ENCODE peak calls at places on chromosomes 4 and X, in nine cellular contexts. M is lower leg skin; J is ELR; F is cardiac septum; D is NCI-H1092; S is activated naive CD4-positive, alpha-beta T cell; Z is fibroblast of the aortic adventitia; H is NCI-H345; A is epithelial cell of prostate. V is an unnamed sample.

GRCh38 chr4:92031825-92032224 is 271.9 kb upstream of the GRID2 start:
- DNase-seq in Z (no peak), A (no peak), J (no peak), H (no peak), D (no peak), F (no peak), S (no peak), M (no peak), V (no peak)

GRCh38 chr4:5887361-5888221 is 5.3 kb downstream of the CRMP1 start:
- DNase-seq in A (no peak), S (no peak), M (no peak), D (peak; percentile 14), H (peak; percentile 26), F (no peak), J (no peak), Z (no peak), V (peak; percentile 78)

GRCh38 chr4:99868126-99868596 is 26.1 kb downstream of the LAMTOR3 start:
- DNase-seq in A (no peak), H (no peak), J (peak; percentile 33), M (no peak), D (no peak), F (no peak), Z (peak; percentile 88), S (no peak), V (no peak)

GRCh38 chr4:123744664-123745290 is 348.2 kb downstream of the SPRY1 start:
- DNase-seq in D (no peak), S (no peak), Z (peak; percentile 85), F (no peak), A (no peak), M (no peak), H (peak; percentile 33), J (no peak), V (no peak)

GRCh38 chr4:101417046-101417445 is 69.7 kb upstream of the PPP3CA start:
- DNase-seq in D (no peak), J (no peak), H (no peak), S (no peak), Z (no peak), A (no peak), F (no peak), M (no peak), V (no peak)

GRCh38 chr4:2261110-2261852 is 628 bp downstream of the MXD4 start:
- DNase-seq in H (peak; percentile 4), D (no peak), J (peak; percentile 67), Z (peak; percentile 30), M (no peak), A (no peak), F (peak; percentile 80), S (peak; percentile 58), V (peak; percentile 58)

GRCh38 chrX:68835468-68835867 is 6.6 kb downstream of the EFNB1 start:
- DNase-seq in D (no peak), Z (no peak), F (no peak), S (no peak), H (no peak), A (no peak), J (no peak), M (no peak), V (no peak)

GRCh38 chrX:16785247-16786138 is 773 bp upstream of the TXLNG start:
- DNase-seq in Z (no peak), D (no peak), H (peak; percentile 29), S (peak; percentile 2), F (no peak), J (peak; percentile 14), M (peak; percentile 18), A (no peak), V (no peak)

GRCh38 chr4:158841540-158841939 is 72.7 kb downstream of the FNIP2 start:
- DNase-seq in J (no peak), A (no peak), D (no peak), S (no peak), F (no peak), M (no peak), Z (no peak), H (no peak), V (no peak)

GRCh38 chr4:174394915-174395314 is 111.2 kb downstream of the CEP44 start:
- DNase-seq in J (peak; percentile 76), M (no peak), H (no peak), D (no peak), Z (peak; percentile 68), A (peak; percentile 64), F (no peak), S (no peak), V (no peak)

GRCh38 chrX:115173181-115173580 is 16.0 kb upstream of the RBMXL3 start:
- DNase-seq in F (no peak), H (no peak), A (no peak), M (no peak), S (no peak), Z (no peak), J (no peak), D (no peak), V (no peak)

GRCh38 chrX:71634366-71634765 is 16.1 kb upstream of the CXCR3 start:
- DNase-seq in H (no peak), J (no peak), D (no peak), Z (no peak), S (no peak), A (no peak), F (no peak), M (no peak), V (peak; percentile 12)

GRCh38 chr4:102525099-102525498 is 23.9 kb downstream of the NFKB1 start:
- DNase-seq in A (no peak), M (no peak), J (peak; percentile 68), F (no peak), D (no peak), H (no peak), S (no peak), Z (peak; percentile 28), V (no peak)